ENCODE peak calls at places on chromosomes 12 and 14, in eight cellular contexts. I is A673, W is uterus, B is IMR-90, R is WERI-Rb-1, H is stomach, G is dorsolateral prefrontal cortex, O is BJ. Q is an unnamed sample.

GRCh38 chr12:64400041-64400440 is 4.2 kb upstream of the XPOT start:
- DNase-seq in H (no peak), R (no peak), B (peak), G (peak), W (no peak), O (no peak), I (no peak), Q (no peak)

GRCh38 chr14:21347201-21347600 is 36.6 kb downstream of the SUPT16H start:
- DNase-seq in R (no peak), W (no peak), B (no peak), O (no peak), I (no peak), H (no peak), G (no peak), Q (no peak)

GRCh38 chr12:122888232-122888752 is 7.6 kb downstream of the VPS37B start:
- DNase-seq in B (peak), R (no peak), W (no peak), G (peak), I (peak), H (peak), O (no peak), Q (peak)

GRCh38 chr12:78697817-78698415 is 166.7 kb upstream of the SYT1 start:
- DNase-seq in G (no peak), I (no peak), B (peak), O (no peak), H (no peak), W (no peak), R (no peak), Q (no peak)

GRCh38 chr14:94100847-94101246 is 9.7 kb upstream of the IFI27 start:
- DNase-seq in R (no peak), W (no peak), O (peak), H (no peak), B (peak), G (no peak), I (no peak), Q (no peak)

GRCh38 chr14:72889366-72889765 is 4.5 kb downstream of the DPF3 start:
- DNase-seq in R (no peak), I (no peak), H (no peak), O (no peak), B (no peak), G (no peak), W (no peak), Q (no peak)

GRCh38 chr14:33957299-33957698 is 6.4 kb upstream of the EGLN3 start:
- DNase-seq in I (no peak), W (no peak), O (no peak), B (no peak), G (no peak), R (no peak), H (no peak), Q (no peak)

GRCh38 chr12:89335452-89336244 is 16.7 kb downstream of the DUSP6 start:
- DNase-seq in B (no peak), O (no peak), H (no peak), R (no peak), G (no peak), I (no peak), W (no peak), Q (no peak)

GRCh38 chr14:28875937-28876910 is 109.6 kb downstream of the FOXG1 start:
- DNase-seq in O (no peak), B (no peak), G (no peak), W (no peak), R (peak), H (no peak), I (peak), Q (no peak)

GRCh38 chr12:131222271-131223139 is 268.8 kb downstream of the ADGRD1 start:
- DNase-seq in O (no peak), G (no peak), W (no peak), I (peak), R (no peak), B (no peak), H (no peak), Q (peak)

GRCh38 chr12:25063873-25064598 is 115.1 kb upstream of the BCAT1 start:
- DNase-seq in R (no peak), W (no peak), H (no peak), G (no peak), O (no peak), I (no peak), B (no peak), Q (no peak)

GRCh38 chr14:55077155-55077554 is 25.7 kb downstream of the MAPK1IP1L start:
- DNase-seq in G (no peak), B (no peak), R (no peak), W (no peak), H (peak), I (no peak), O (no peak), Q (no peak)

GRCh38 chr12:68224613-68225285 is 861 bp downstream of the IL26 start:
- DNase-seq in R (no peak), H (no peak), W (no peak), I (no peak), O (peak), G (no peak), B (peak), Q (peak)

GRCh38 chr14:38040411-38040810 is 167.3 kb upstream of the SSTR1 start:
- DNase-seq in W (no peak), R (no peak), G (no peak), B (no peak), I (no peak), H (no peak), O (no peak), Q (no peak)

GRCh38 chr12:91984571-91984970 is 161.1 kb downstream of the BTG1 start:
- DNase-seq in W (no peak), I (no peak), H (no peak), B (peak), R (no peak), G (no peak), O (no peak), Q (peak)

GRCh38 chr14:101495827-101496778 is 65.2 kb upstream of the DIO3 start:
- DNase-seq in O (no peak), H (peak), G (peak), R (peak), B (no peak), W (peak), I (no peak), Q (no peak)

GRCh38 chr14:36478782-36479181 is 41.2 kb downstream of the NKX2-1 start:
- DNase-seq in B (no peak), G (no peak), W (no peak), O (no peak), H (no peak), R (no peak), I (no peak), Q (no peak)

GRCh38 chr12:27627123-27627835 is 69.0 kb upstream of the REP15 start:
- DNase-seq in W (peak), H (no peak), O (no peak), G (no peak), I (no peak), R (no peak), B (peak), Q (peak)

DNA sequence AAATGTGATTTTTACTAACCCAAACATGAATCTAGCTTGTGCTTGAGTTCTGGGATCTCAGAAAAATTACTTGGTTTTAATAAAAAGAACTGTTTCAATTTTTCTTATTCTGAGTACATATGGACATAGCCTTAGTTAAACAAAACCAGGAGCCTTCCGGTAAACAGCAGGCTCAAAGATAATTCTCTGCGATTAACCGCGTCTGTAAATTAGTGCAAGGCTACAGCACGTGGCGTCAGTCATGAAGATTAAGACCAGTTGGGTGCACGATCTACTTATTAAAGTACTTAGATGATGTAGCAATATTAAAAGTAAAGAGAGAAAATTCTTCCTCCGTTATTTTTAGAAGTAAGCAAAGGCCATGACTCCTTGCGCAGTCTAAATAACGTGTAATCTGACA is 707 bp downstream of the KCNJ8 start:
- DNase-seq in G (no peak), W (no peak), B (peak), H (no peak), R (peak), O (no peak), I (no peak), Q (no peak)
- H3K4me3 ChIP-seq in G (peak), W (peak), B (peak), H (peak), R (peak), O (peak), I (no peak), Q (peak)

DNA sequence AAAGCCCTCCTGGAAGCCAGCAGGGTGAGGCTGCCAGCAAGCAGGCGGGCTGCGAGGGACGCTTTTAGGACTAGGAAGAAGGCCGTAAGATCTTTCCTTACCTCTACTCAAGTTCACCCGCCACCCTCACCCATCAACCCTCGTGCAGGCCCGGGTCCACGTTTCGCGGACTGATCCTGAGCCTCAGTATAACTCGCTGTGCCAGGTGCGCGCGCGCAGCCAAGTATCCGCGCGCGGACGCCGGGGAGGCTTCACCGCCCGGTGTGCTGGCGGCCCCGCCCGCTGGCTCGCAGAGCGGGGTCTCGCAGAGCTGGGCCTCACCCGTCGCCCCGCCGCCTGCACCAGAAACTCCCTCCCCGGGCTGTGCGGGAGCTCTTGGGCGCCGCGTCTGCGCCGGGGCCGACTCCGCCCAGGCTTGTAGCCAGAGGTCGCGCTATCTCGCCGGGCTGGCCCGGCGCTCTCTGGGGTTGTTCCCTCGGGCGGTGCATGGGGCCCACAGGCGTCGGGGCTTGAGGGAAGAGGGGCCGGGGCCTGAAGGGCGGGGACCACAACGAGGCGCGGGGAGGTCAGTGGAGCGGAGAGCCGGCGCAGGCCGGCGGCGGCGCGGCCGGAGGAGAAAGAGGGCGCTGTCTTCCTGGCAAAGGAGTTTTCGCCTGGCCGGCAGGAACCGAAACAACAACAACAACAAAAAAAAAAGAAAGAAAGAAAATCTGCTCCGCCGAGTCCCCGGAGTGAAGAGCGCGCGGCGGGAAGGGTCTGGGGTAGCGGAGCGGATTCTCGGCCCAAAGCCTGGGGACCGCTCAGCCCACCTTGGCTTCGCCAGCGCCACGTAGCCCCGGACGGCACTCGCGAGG is 7.7 kb upstream of the SIX1 start:
- DNase-seq in I (peak), O (no peak), H (peak), G (no peak), W (peak), R (no peak), B (peak), Q (no peak)
- TF ChIP-seq CTCF in I (peak), O (peak), H (no peak), G (no peak), W (peak), R (no peak), B (peak), Q (peak)

DNA sequence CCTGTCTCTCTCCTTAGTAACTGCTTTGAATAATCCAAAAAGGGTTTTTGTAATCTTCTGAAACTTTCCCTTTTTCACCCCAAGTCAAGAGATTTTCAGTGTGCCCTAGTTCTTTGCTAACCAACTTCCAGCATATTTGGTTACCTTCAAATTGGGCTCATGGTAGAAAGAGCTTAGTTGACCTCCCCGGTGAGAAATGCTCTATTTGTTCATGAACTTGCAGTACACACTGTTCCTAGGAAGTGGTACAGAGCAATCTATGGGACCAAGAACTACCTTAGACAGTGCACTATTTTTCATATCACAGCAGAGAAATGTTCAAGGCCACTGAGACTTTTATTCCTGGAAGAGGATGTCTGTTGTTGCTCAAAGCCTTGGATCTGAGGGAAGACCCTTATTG is 1.7 kb downstream of the USP5 start:
- DNase-seq in H (no peak), W (no peak), I (no peak), B (no peak), O (no peak), G (no peak), R (no peak), Q (no peak)
- H3K4me3 ChIP-seq in H (no peak), W (no peak), I (peak), B (no peak), O (no peak), G (no peak), R (peak), Q (peak)

GRCh38 chr14:91568626-91569025 is 58.5 kb upstream of the PPP4R3A start:
- DNase-seq in R (peak), B (no peak), H (no peak), W (no peak), O (no peak), G (no peak), I (no peak), Q (no peak)
- TF ChIP-seq CTCF in R (peak), B (no peak), H (no peak), W (no peak), O (no peak), G (no peak), I (no peak), Q (no peak)

GRCh38 chr14:104816678-104816945 is 15.7 kb downstream of the ZBTB42 start:
- DNase-seq in W (no peak), B (no peak), G (no peak), R (no peak), I (no peak), O (no peak), H (no peak), Q (no peak)
- H3K4me3 ChIP-seq in W (peak), B (peak), G (peak), R (peak), I (peak), O (peak), H (peak), Q (peak)

GRCh38 chr12:23217716-23218115 is 592.7 kb downstream of the ETNK1 start:
- DNase-seq in O (no peak), B (no peak), G (no peak), W (no peak), I (no peak), H (no peak), R (no peak), Q (no peak)

GRCh38 chr12:23222801-23223200 is 597.8 kb downstream of the ETNK1 start:
- DNase-seq in W (no peak), O (no peak), I (no peak), G (no peak), R (no peak), B (no peak), H (no peak), Q (no peak)

GRCh38 chr12:23221926-23222325 is 597.0 kb downstream of the ETNK1 start:
- DNase-seq in W (no peak), G (no peak), H (no peak), R (no peak), I (no peak), B (no peak), O (no peak), Q (no peak)

GRCh38 chr12:23221066-23221465 is 596.1 kb downstream of the ETNK1 start:
- DNase-seq in B (no peak), O (no peak), W (no peak), G (no peak), R (peak), I (peak), H (no peak), Q (no peak)

GRCh38 chr12:23217158-23217557 is 592.2 kb downstream of the ETNK1 start:
- DNase-seq in H (no peak), O (no peak), W (no peak), I (peak), G (no peak), R (peak), B (no peak), Q (no peak)
- TF ChIP-seq CTCF in H (no peak), O (no peak), W (no peak), I (peak), G (no peak), R (no peak), B (no peak), Q (no peak)

GRCh38 chr12:50248883-50249282 is 34.4 kb downstream of the LIMA1 start:
- DNase-seq in O (no peak), I (no peak), B (no peak), G (no peak), W (no peak), H (no peak), R (no peak), Q (no peak)
- H3K4me3 ChIP-seq in O (no peak), I (no peak), B (no peak), G (no peak), W (no peak), H (no peak), R (no peak), Q (no peak)

GRCh38 chr14:49306152-49306751 is 279.9 kb downstream of the RPS29 start:
- DNase-seq in R (no peak), H (no peak), G (no peak), I (peak), W (no peak), B (peak), O (no peak), Q (peak)
- TF ChIP-seq CTCF in R (peak), H (no peak), G (peak), I (peak), W (no peak), B (peak), O (peak), Q (peak)

GRCh38 chr14:66306101-66306500 is 180.1 kb upstream of the CCDC196 start:
- DNase-seq in B (no peak), R (no peak), O (no peak), H (no peak), W (no peak), G (no peak), I (no peak), Q (no peak)
- H3K4me3 ChIP-seq in B (no peak), R (no peak), O (no peak), H (no peak), W (no peak), G (no peak), I (no peak), Q (no peak)